ENCODE peak calls at places on chromosomes 5 and 9, in six cellular contexts. H, C, Q, L, I and M are unnamed samples.

GRCh38 chr9:126673689-126674364 is 60.1 kb downstream of the LMX1B start:
- DNase-seq in H (no peak), C (peak; percentile 85), Q (no peak), L (no peak), I (peak; percentile 13), M (no peak)

GRCh38 chr9:20242767-20243166 is 379.5 kb downstream of the MLLT3 start:
- DNase-seq in H (no peak), C (no peak), Q (no peak), L (no peak), I (no peak), M (no peak)

GRCh38 chr5:56346044-56346710 is 113.0 kb upstream of the ANKRD55 start:
- DNase-seq in H (no peak), C (no peak), Q (no peak), L (no peak), I (peak; percentile 22), M (no peak)

GRCh38 chr5:17796757-17797398 is 162.6 kb downstream of the TAF11L14 start:
- DNase-seq in H (no peak), C (peak; percentile 59), Q (no peak), L (no peak), I (no peak), M (no peak)

GRCh38 chr5:133240425-133241091 is 188.7 kb downstream of the HSPA4 start:
- DNase-seq in H (no peak), C (peak; percentile 73), Q (peak; percentile 88), L (no peak), I (peak; percentile 97), M (peak; percentile 29)

GRCh38 chr9:137740311-137740710 is 121.5 kb downstream of the EHMT1 start:
- DNase-seq in H (no peak), C (peak; percentile 83), Q (peak; percentile 44), L (no peak), I (peak; percentile 63), M (peak; percentile 41)

GRCh38 chr9:126916909-126917308 is 2.3 kb downstream of the RALGPS1 start:
- DNase-seq in H (peak; percentile 68), C (peak; percentile 23), Q (no peak), L (no peak), I (no peak), M (no peak)

GRCh38 chr9:134175808-134176598 is 11.6 kb upstream of the RNU6ATAC start:
- DNase-seq in H (no peak), C (no peak), Q (peak; percentile 43), L (no peak), I (no peak), M (no peak)

GRCh38 chr5:125357660-125358059 is 611.2 kb upstream of the ZNF608 start:
- DNase-seq in H (no peak), C (peak; percentile 93), Q (no peak), L (no peak), I (no peak), M (no peak)

GRCh38 chr9:115063058-115063850 is 54.7 kb downstream of the TNC start:
- DNase-seq in H (no peak), C (no peak), Q (no peak), L (no peak), I (peak; percentile 52), M (no peak)

GRCh38 chr5:112165897-112166737 is 253.0 kb downstream of the EPB41L4A start:
- DNase-seq in H (peak; percentile 87), C (no peak), Q (no peak), L (no peak), I (no peak), M (no peak)

GRCh38 chr9:77598510-77598909 is 49.6 kb downstream of the GNA14 start:
- DNase-seq in H (no peak), C (peak; percentile 86), Q (no peak), L (no peak), I (peak; percentile 60), M (no peak)

GRCh38 chr5:147017191-147017590 is 138.6 kb upstream of the PPP2R2B start:
- DNase-seq in H (no peak), C (no peak), Q (no peak), L (no peak), I (peak; percentile 61), M (peak; percentile 49)

GRCh38 chr5:173969167-173970049 is 19.6 kb upstream of the C5orf47 start:
- DNase-seq in H (no peak), C (peak; percentile 29), Q (no peak), L (no peak), I (peak; percentile 91), M (no peak)

GRCh38 chr5:1329111-1329579 is 15.8 kb downstream of the CLPTM1L start:
- DNase-seq in H (no peak), C (no peak), Q (peak; percentile 9), L (no peak), I (no peak), M (no peak)

GRCh38 chr5:159395202-159395601 is 64.9 kb upstream of the IL12B start:
- DNase-seq in H (no peak), C (no peak), Q (no peak), L (no peak), I (no peak), M (no peak)

GRCh38 chr5:178331491-178331981 is 98.9 kb upstream of the PHYKPL start:
- DNase-seq in H (no peak), C (peak; percentile 7), Q (peak; percentile 54), L (peak; percentile 84), I (no peak), M (peak; percentile 83)

GRCh38 chr5:34599471-34600117 is 56.5 kb upstream of the RAI14 start:
- DNase-seq in H (no peak), C (peak; percentile 37), Q (peak; percentile 83), L (no peak), I (peak; percentile 48), M (no peak)

GRCh38 chr9:93126151-93126781 is 7.8 kb downstream of the NINJ1 start:
- DNase-seq in H (peak; percentile 29), C (no peak), Q (peak; percentile 44), L (no peak), I (no peak), M (no peak)

GRCh38 chr9:114094971-114095370 is 4.1 kb downstream of the KIF12 start:
- DNase-seq in H (no peak), C (no peak), Q (no peak), L (no peak), I (no peak), M (no peak)

GRCh38 chr9:29659014-29659413 is 2085.7 kb upstream of the C9orf72 start:
- DNase-seq in H (no peak), C (no peak), Q (no peak), L (no peak), I (no peak), M (no peak)

GRCh38 chr5:128674837-128675446 is 136.9 kb upstream of the FBN2 start:
- DNase-seq in H (peak; percentile 62), C (peak; percentile 55), Q (peak; percentile 63), L (peak; percentile 16), I (peak; percentile 55), M (no peak)

GRCh38 chr5:132829742-132830435 is 558 bp downstream of the SHROOM1 start:
- DNase-seq in H (peak; percentile 72), C (peak; percentile 90), Q (peak; percentile 92), L (peak; percentile 86), I (peak; percentile 71), M (peak; percentile 84)

GRCh38 chr5:142872795-142873194 is 102.6 kb downstream of the ARHGAP26 start:
- DNase-seq in H (no peak), C (peak; percentile 32), Q (peak; percentile 77), L (no peak), I (peak; percentile 36), M (no peak)

GRCh38 chr5:502325-503079 is 21.7 kb downstream of the SLC9A3 start:
- DNase-seq in H (no peak), C (no peak), Q (no peak), L (no peak), I (no peak), M (no peak)

GRCh38 chr9:133370680-133371079 is 5.2 kb downstream of the SURF4 start:
- DNase-seq in H (no peak), C (no peak), Q (peak; percentile 71), L (no peak), I (no peak), M (no peak)

GRCh38 chr5:96658272-96658671 is 3.9 kb upstream of the CAST start:
- DNase-seq in H (no peak), C (no peak), Q (no peak), L (no peak), I (no peak), M (no peak)

GRCh38 chr9:97985058-97985861 is 2.1 kb downstream of the ANP32B start:
- DNase-seq in H (peak; percentile 41), C (no peak), Q (no peak), L (no peak), I (peak; percentile 34), M (no peak)

GRCh38 chr9:34675874-34676273 is 13.4 kb upstream of the CCL27 start:
- DNase-seq in H (no peak), C (no peak), Q (no peak), L (no peak), I (no peak), M (no peak)

GRCh38 chr5:177457239-177458121 is 10.9 kb downstream of the PRR7 start:
- DNase-seq in H (peak; percentile 99), C (peak; percentile 98), Q (peak; percentile 85), L (peak; percentile 66), I (peak; percentile 99), M (peak; percentile 74)

GRCh38 chr9:137550958-137551655 is 572 bp upstream of the MRPL41 start:
- DNase-seq in H (peak; percentile 95), C (peak; percentile 97), Q (no peak), L (no peak), I (peak; percentile 86), M (no peak)

GRCh38 chr5:145479271-145479670 is 355.9 kb downstream of the PRELID2 start:
- DNase-seq in H (no peak), C (peak; percentile 44), Q (no peak), L (no peak), I (peak; percentile 61), M (no peak)

GRCh38 chr5:33334829-33335228 is 105.9 kb upstream of the TARS1 start:
- DNase-seq in H (no peak), C (no peak), Q (no peak), L (no peak), I (no peak), M (no peak)

GRCh38 chr9:135392511-135392910 is 87.1 kb upstream of the PPP1R26 start:
- DNase-seq in H (peak; percentile 44), C (peak; percentile 95), Q (no peak), L (no peak), I (no peak), M (no peak)

GRCh38 chr5:149240354-149240998 is 31.2 kb upstream of the AFAP1L1 start:
- DNase-seq in H (no peak), C (peak; percentile 28), Q (peak; percentile 87), L (no peak), I (no peak), M (no peak)

GRCh38 chr5:73534001-73534547 is 31.4 kb downstream of the ANKRA2 start:
- DNase-seq in H (no peak), C (peak; percentile 21), Q (no peak), L (no peak), I (peak; percentile 50), M (no peak)